ENCODE peak calls at places on chromosomes 7 and 10, in seven cellular contexts. D, W, H, C, M, T and I are unnamed samples.
A peak's percentile ranks its signal among the peaks of the same experiment; 100 is the strongest.

GRCh38 chr10:48590945-48591344 is 13.9 kb downstream of the ARHGAP22 start:
- DNase-seq in D (no peak), W (no peak), H (no peak), C (no peak), M (no peak), T (no peak), I (no peak)

GRCh38 chr7:143884978-143885559 is 16.9 kb downstream of the TCAF1 start:
- DNase-seq in D (no peak), W (peak; percentile 86), H (no peak), C (no peak), M (peak; percentile 72), T (peak; percentile 52), I (peak; percentile 85)

GRCh38 chr7:134741901-134742635 is 37.4 kb upstream of the CALD1 start:
- DNase-seq in D (no peak), W (peak; percentile 84), H (no peak), C (peak; percentile 70), M (peak; percentile 18), T (no peak), I (no peak)

GRCh38 chr10:121070257-121070656 is 219.1 kb downstream of the WDR11 start:
- DNase-seq in D (no peak), W (no peak), H (no peak), C (no peak), M (peak; percentile 39), T (no peak), I (no peak)

GRCh38 chr10:10540383-10540782 is 477.3 kb upstream of the CELF2 start:
- DNase-seq in D (no peak), W (no peak), H (no peak), C (no peak), M (no peak), T (no peak), I (no peak)

GRCh38 chr10:3427316-3427715 is 254.7 kb upstream of the PITRM1 start:
- DNase-seq in D (no peak), W (no peak), H (no peak), C (no peak), M (no peak), T (no peak), I (no peak)

GRCh38 chr10:119149723-119150122 is 15.8 kb downstream of the SFXN4 start:
- DNase-seq in D (no peak), W (no peak), H (no peak), C (no peak), M (no peak), T (no peak), I (no peak)

GRCh38 chr10:74419491-74420466 is 268.8 kb downstream of the ADK start:
- DNase-seq in D (no peak), W (peak; percentile 49), H (peak; percentile 17), C (no peak), M (no peak), T (no peak), I (no peak)

GRCh38 chr7:18210382-18210781 is 182.7 kb upstream of the PRPS1L1 start:
- DNase-seq in D (no peak), W (no peak), H (no peak), C (no peak), M (no peak), T (no peak), I (no peak)

GRCh38 chr7:51316262-51316665 is 345 bp downstream of the COBL start:
- DNase-seq in D (no peak), W (no peak), H (no peak), C (no peak), M (peak; percentile 29), T (peak; percentile 58), I (no peak)

GRCh38 chr7:27784399-27785053 is 44.6 kb downstream of the TAX1BP1 start:
- DNase-seq in D (no peak), W (peak; percentile 85), H (peak; percentile 36), C (no peak), M (no peak), T (no peak), I (no peak)

GRCh38 chr10:67863094-67863493 is 21.4 kb upstream of the SIRT1 start:
- DNase-seq in D (no peak), W (no peak), H (no peak), C (no peak), M (no peak), T (no peak), I (no peak)

GRCh38 chr10:36232935-36233334 is 590.8 kb upstream of the FZD8 start:
- DNase-seq in D (no peak), W (no peak), H (no peak), C (no peak), M (no peak), T (no peak), I (no peak)

GRCh38 chr10:49387029-49387428 is 8.9 kb downstream of the DRGX start:
- DNase-seq in D (no peak), W (no peak), H (no peak), C (peak; percentile 68), M (no peak), T (no peak), I (no peak)

GRCh38 chr7:77482015-77482414 is 55.1 kb upstream of the PTPN12 start:
- DNase-seq in D (no peak), W (no peak), H (no peak), C (no peak), M (no peak), T (peak; percentile 65), I (no peak)

GRCh38 chr10:36692759-36693158 is 432.6 kb upstream of the ANKRD30A start:
- DNase-seq in D (no peak), W (no peak), H (no peak), C (no peak), M (no peak), T (no peak), I (no peak)

GRCh38 chr7:74187915-74188675 is 13.9 kb downstream of the EIF4H start:
- DNase-seq in D (no peak), W (peak; percentile 22), H (no peak), C (no peak), M (no peak), T (no peak), I (no peak)

GRCh38 chr7:45683556-45684148 is 109.5 kb downstream of the ADCY1 start:
- DNase-seq in D (no peak), W (no peak), H (no peak), C (no peak), M (peak; percentile 2), T (peak; percentile 33), I (no peak)

GRCh38 chr10:6640433-6641040 is 60.5 kb upstream of the PRKCQ start:
- DNase-seq in D (no peak), W (no peak), H (no peak), C (no peak), M (no peak), T (no peak), I (no peak)

GRCh38 chr7:55457801-55458200 is 92.7 kb downstream of the LANCL2 start:
- DNase-seq in D (no peak), W (no peak), H (no peak), C (no peak), M (no peak), T (no peak), I (no peak)

GRCh38 chr10:8473205-8473604 is 418.7 kb downstream of the GATA3 start:
- DNase-seq in D (no peak), W (peak; percentile 49), H (peak; percentile 9), C (no peak), M (no peak), T (no peak), I (no peak)

GRCh38 chr10:72050873-72051272 is 37.5 kb downstream of the SPOCK2 start:
- DNase-seq in D (no peak), W (no peak), H (no peak), C (no peak), M (no peak), T (no peak), I (no peak)

GRCh38 chr7:157021893-157022680 is 11.6 kb upstream of the MNX1 start:
- DNase-seq in D (no peak), W (no peak), H (no peak), C (no peak), M (no peak), T (peak; percentile 39), I (no peak)
- H3K4me3 ChIP-seq in D (no peak overlapping the region), W (no peak overlapping the region), H (no peak overlapping the region), C (no peak overlapping the region), M (peak overlapping the region; percentile 12), T (peak overlapping the region; percentile 58), I (no peak overlapping the region)

GRCh38 chr7:52720856-52721255 is 314.6 kb upstream of the POM121L12 start:
- DNase-seq in D (no peak), W (no peak), H (no peak), C (no peak), M (no peak), T (no peak), I (no peak)
- H3K27ac ChIP-seq in D (no peak overlapping the region), W (no peak overlapping the region), H (no peak overlapping the region), C (no peak overlapping the region), M (no peak overlapping the region), T (no peak overlapping the region), I (no peak overlapping the region)

GRCh38 chr7:44637788-44638594 is 31.6 kb downstream of the OGDH start:
- DNase-seq in D (no peak), W (peak; percentile 31), H (peak; percentile 84), C (no peak), M (no peak), T (no peak), I (no peak)

GRCh38 chr7:44636926-44637325 is 30.5 kb downstream of the OGDH start:
- DNase-seq in D (no peak), W (no peak), H (no peak), C (no peak), M (no peak), T (no peak), I (no peak)

GRCh38 chr7:44639701-44640321 is 33.4 kb downstream of the OGDH start:
- DNase-seq in D (no peak), W (peak; percentile 85), H (no peak), C (peak; percentile 59), M (peak; percentile 65), T (peak; percentile 54), I (no peak)

GRCh38 chr7:44636041-44636580 is 29.7 kb downstream of the OGDH start:
- DNase-seq in D (no peak), W (no peak), H (no peak), C (no peak), M (no peak), T (no peak), I (no peak)

DNA sequence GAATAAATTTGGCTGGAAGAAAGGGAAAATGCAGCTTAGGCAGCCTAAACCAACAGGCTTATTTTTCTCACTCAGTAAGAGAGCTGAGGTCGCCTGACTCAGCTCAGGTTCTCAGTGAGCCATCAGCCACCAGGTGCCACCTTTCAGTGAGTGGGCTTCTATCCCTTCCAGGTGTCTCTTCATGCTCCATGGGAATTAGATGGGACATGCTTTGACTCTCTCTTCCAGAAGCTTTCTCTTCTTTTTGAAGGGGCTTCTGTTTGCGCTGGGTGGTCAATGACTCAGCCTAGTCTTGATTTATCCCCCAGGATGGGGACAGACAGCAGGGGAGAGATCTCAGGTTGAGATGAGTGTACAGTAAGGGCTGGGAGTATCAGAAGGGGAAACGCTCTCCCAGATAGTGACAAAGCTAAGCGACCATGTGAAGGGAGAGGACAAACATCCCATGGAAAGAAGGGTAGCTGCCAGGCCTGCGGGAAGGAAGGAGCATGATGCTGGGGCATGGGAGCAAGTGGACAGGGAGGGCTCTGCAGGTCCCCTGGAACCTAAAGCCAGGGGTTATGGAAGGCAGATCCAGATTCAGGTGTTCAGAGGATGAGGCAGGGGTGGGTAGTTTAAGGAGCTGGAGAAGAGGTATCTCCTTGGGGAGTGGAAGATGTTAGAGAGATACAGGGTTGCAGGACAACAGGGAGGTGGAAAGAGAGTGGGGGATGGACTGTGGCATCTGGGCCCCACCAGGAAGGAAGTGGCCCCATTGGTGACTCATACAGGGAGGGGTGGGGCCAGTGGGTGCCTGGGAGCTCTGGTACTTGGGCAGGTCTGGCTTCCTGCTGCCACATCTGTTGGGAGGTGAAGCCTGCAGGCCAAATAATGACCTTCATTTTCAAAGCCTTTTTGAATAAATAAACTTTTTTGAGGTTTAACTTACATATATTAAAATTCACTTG is 32.5 kb downstream of the OGDH start:
- DNase-seq in D (no peak), W (peak; percentile 67), H (peak; percentile 61), C (no peak), M (peak; percentile 43), T (no peak), I (no peak)
- H3K4me3 ChIP-seq in D (peak overlapping the region; percentile 60), W (no peak overlapping the region), H (peak overlapping the region; percentile 28), C (no peak overlapping the region), M (no peak overlapping the region), T (no peak overlapping the region), I (no peak overlapping the region)

GRCh38 chr7:100443096-100443840 is 7.0 kb upstream of the PPP1R35 start:
- DNase-seq in D (no peak), W (no peak), H (no peak), C (no peak), M (no peak), T (peak; percentile 31), I (peak; percentile 3)
- H3K27ac ChIP-seq in D (no peak overlapping the region), W (peak overlapping the region; percentile 85), H (no peak overlapping the region), C (no peak overlapping the region), M (no peak overlapping the region), T (no peak overlapping the region), I (peak overlapping the region; percentile 4)